ENCODE peak calls at places on chromosomes 3 and 15, in five cellular contexts. One of them, this sample, is unnamed.

GRCh38 chr3:176037636-176038035 is 1159.6 kb downstream of the TBL1XR1 start:
- DNase-seq in stimulated activated CD4-positive, alpha-beta T cell treated with anti-CD3 and anti-CD28 coated beads, Interleukin-2, amount 100 ng/mL, for 4 hours: no peak
- DNase-seq in GM23338: no peak
- DNase-seq in AG10803: no peak
- DNase-seq in activated naive CD8-positive, alpha-beta T cell treated with anti-CD3 and anti-CD28 coated beads, Interleukin-2, amount 50 U/mL, for 24 hours: no peak
- DNase-seq in this sample: no peak

GRCh38 chr3:15682766-15683165 is 81.2 kb downstream of the BTD start:
- DNase-seq in stimulated activated CD4-positive, alpha-beta T cell treated with anti-CD3 and anti-CD28 coated beads, Interleukin-2, amount 100 ng/mL, for 4 hours: no peak
- DNase-seq in GM23338: no peak
- DNase-seq in activated naive CD8-positive, alpha-beta T cell treated with anti-CD3 and anti-CD28 coated beads, Interleukin-2, amount 50 U/mL, for 24 hours: no peak
- DNase-seq in AG10803: peak
- DNase-seq in this sample: no peak

GRCh38 chr3:169390310-169390731 is 273.2 kb downstream of the MECOM start:
- DNase-seq in activated naive CD8-positive, alpha-beta T cell treated with anti-CD3 and anti-CD28 coated beads, Interleukin-2, amount 50 U/mL, for 24 hours: no peak
- DNase-seq in AG10803: peak
- DNase-seq in stimulated activated CD4-positive, alpha-beta T cell treated with anti-CD3 and anti-CD28 coated beads, Interleukin-2, amount 100 ng/mL, for 4 hours: no peak
- DNase-seq in GM23338: peak
- DNase-seq in this sample: no peak

GRCh38 chr3:25423780-25424179 is 4.3 kb upstream of the RARB start:
- DNase-seq in activated naive CD8-positive, alpha-beta T cell treated with anti-CD3 and anti-CD28 coated beads, Interleukin-2, amount 50 U/mL, for 24 hours: no peak
- DNase-seq in AG10803: peak
- DNase-seq in GM23338: no peak
- DNase-seq in stimulated activated CD4-positive, alpha-beta T cell treated with anti-CD3 and anti-CD28 coated beads, Interleukin-2, amount 100 ng/mL, for 4 hours: no peak
- DNase-seq in this sample: no peak

GRCh38 chr3:36132214-36132613 is 248.1 kb upstream of the STAC start:
- DNase-seq in AG10803: no peak
- DNase-seq in activated naive CD8-positive, alpha-beta T cell treated with anti-CD3 and anti-CD28 coated beads, Interleukin-2, amount 50 U/mL, for 24 hours: no peak
- DNase-seq in stimulated activated CD4-positive, alpha-beta T cell treated with anti-CD3 and anti-CD28 coated beads, Interleukin-2, amount 100 ng/mL, for 4 hours: no peak
- DNase-seq in GM23338: peak
- DNase-seq in this sample: peak

GRCh38 chr3:57927916-57928315 is 80.3 kb upstream of the FLNB start:
- DNase-seq in GM23338: no peak
- DNase-seq in AG10803: peak
- DNase-seq in activated naive CD8-positive, alpha-beta T cell treated with anti-CD3 and anti-CD28 coated beads, Interleukin-2, amount 50 U/mL, for 24 hours: no peak
- DNase-seq in stimulated activated CD4-positive, alpha-beta T cell treated with anti-CD3 and anti-CD28 coated beads, Interleukin-2, amount 100 ng/mL, for 4 hours: no peak
- DNase-seq in this sample: no peak

GRCh38 chr15:69082556-69082955 is 68.1 kb downstream of the NOX5 start:
- DNase-seq in GM23338: no peak
- DNase-seq in activated naive CD8-positive, alpha-beta T cell treated with anti-CD3 and anti-CD28 coated beads, Interleukin-2, amount 50 U/mL, for 24 hours: no peak
- DNase-seq in AG10803: no peak
- DNase-seq in stimulated activated CD4-positive, alpha-beta T cell treated with anti-CD3 and anti-CD28 coated beads, Interleukin-2, amount 100 ng/mL, for 4 hours: no peak
- DNase-seq in this sample: no peak

GRCh38 chr15:83516935-83517334 is 69.8 kb downstream of the SH3GL3 start:
- DNase-seq in activated naive CD8-positive, alpha-beta T cell treated with anti-CD3 and anti-CD28 coated beads, Interleukin-2, amount 50 U/mL, for 24 hours: no peak
- DNase-seq in GM23338: no peak
- DNase-seq in stimulated activated CD4-positive, alpha-beta T cell treated with anti-CD3 and anti-CD28 coated beads, Interleukin-2, amount 100 ng/mL, for 4 hours: no peak
- DNase-seq in AG10803: peak
- DNase-seq in this sample: no peak

GRCh38 chr3:154181127-154181691 is 60.0 kb downstream of the ARHGEF26 start:
- DNase-seq in AG10803: no peak
- DNase-seq in GM23338: no peak
- DNase-seq in stimulated activated CD4-positive, alpha-beta T cell treated with anti-CD3 and anti-CD28 coated beads, Interleukin-2, amount 100 ng/mL, for 4 hours: no peak
- DNase-seq in activated naive CD8-positive, alpha-beta T cell treated with anti-CD3 and anti-CD28 coated beads, Interleukin-2, amount 50 U/mL, for 24 hours: no peak
- DNase-seq in this sample: peak

GRCh38 chr15:99110093-99110492 is 5.2 kb downstream of the SYNM start:
- DNase-seq in GM23338: no peak
- DNase-seq in stimulated activated CD4-positive, alpha-beta T cell treated with anti-CD3 and anti-CD28 coated beads, Interleukin-2, amount 100 ng/mL, for 4 hours: no peak
- DNase-seq in AG10803: no peak
- DNase-seq in activated naive CD8-positive, alpha-beta T cell treated with anti-CD3 and anti-CD28 coated beads, Interleukin-2, amount 50 U/mL, for 24 hours: no peak
- DNase-seq in this sample: no peak

GRCh38 chr3:73041537-73041936 is 19.9 kb upstream of the EBLN2 start:
- DNase-seq in AG10803: no peak
- DNase-seq in activated naive CD8-positive, alpha-beta T cell treated with anti-CD3 and anti-CD28 coated beads, Interleukin-2, amount 50 U/mL, for 24 hours: no peak
- DNase-seq in GM23338: no peak
- DNase-seq in stimulated activated CD4-positive, alpha-beta T cell treated with anti-CD3 and anti-CD28 coated beads, Interleukin-2, amount 100 ng/mL, for 4 hours: no peak
- DNase-seq in this sample: no peak

GRCh38 chr3:142027295-142027694 is 122.0 kb downstream of the TFDP2 start:
- DNase-seq in activated naive CD8-positive, alpha-beta T cell treated with anti-CD3 and anti-CD28 coated beads, Interleukin-2, amount 50 U/mL, for 24 hours: no peak
- DNase-seq in GM23338: peak
- DNase-seq in stimulated activated CD4-positive, alpha-beta T cell treated with anti-CD3 and anti-CD28 coated beads, Interleukin-2, amount 100 ng/mL, for 4 hours: no peak
- DNase-seq in AG10803: no peak
- DNase-seq in this sample: no peak

GRCh38 chr3:159472611-159473010 is 516.0 kb upstream of the IL12A start:
- DNase-seq in stimulated activated CD4-positive, alpha-beta T cell treated with anti-CD3 and anti-CD28 coated beads, Interleukin-2, amount 100 ng/mL, for 4 hours: no peak
- DNase-seq in activated naive CD8-positive, alpha-beta T cell treated with anti-CD3 and anti-CD28 coated beads, Interleukin-2, amount 50 U/mL, for 24 hours: no peak
- DNase-seq in AG10803: no peak
- DNase-seq in GM23338: no peak
- DNase-seq in this sample: no peak

GRCh38 chr3:39990532-39990931 is 181.1 kb downstream of the MYRIP start:
- DNase-seq in stimulated activated CD4-positive, alpha-beta T cell treated with anti-CD3 and anti-CD28 coated beads, Interleukin-2, amount 100 ng/mL, for 4 hours: no peak
- DNase-seq in GM23338: peak
- DNase-seq in AG10803: peak
- DNase-seq in activated naive CD8-positive, alpha-beta T cell treated with anti-CD3 and anti-CD28 coated beads, Interleukin-2, amount 50 U/mL, for 24 hours: peak
- DNase-seq in this sample: peak

GRCh38 chr3:63595221-63595620 is 57.3 kb upstream of the SNTN start:
- DNase-seq in GM23338: no peak
- DNase-seq in AG10803: no peak
- DNase-seq in stimulated activated CD4-positive, alpha-beta T cell treated with anti-CD3 and anti-CD28 coated beads, Interleukin-2, amount 100 ng/mL, for 4 hours: no peak
- DNase-seq in activated naive CD8-positive, alpha-beta T cell treated with anti-CD3 and anti-CD28 coated beads, Interleukin-2, amount 50 U/mL, for 24 hours: no peak
- DNase-seq in this sample: no peak

GRCh38 chr15:73959012-73959581 is 32.8 kb downstream of the LOXL1 start:
- DNase-seq in activated naive CD8-positive, alpha-beta T cell treated with anti-CD3 and anti-CD28 coated beads, Interleukin-2, amount 50 U/mL, for 24 hours: no peak
- DNase-seq in AG10803: peak
- DNase-seq in GM23338: no peak
- DNase-seq in stimulated activated CD4-positive, alpha-beta T cell treated with anti-CD3 and anti-CD28 coated beads, Interleukin-2, amount 100 ng/mL, for 4 hours: no peak
- DNase-seq in this sample: no peak

GRCh38 chr15:75809986-75810750 is 33.1 kb upstream of the UBE2Q2 start:
- DNase-seq in AG10803: peak
- DNase-seq in GM23338: peak
- DNase-seq in stimulated activated CD4-positive, alpha-beta T cell treated with anti-CD3 and anti-CD28 coated beads, Interleukin-2, amount 100 ng/mL, for 4 hours: no peak
- DNase-seq in activated naive CD8-positive, alpha-beta T cell treated with anti-CD3 and anti-CD28 coated beads, Interleukin-2, amount 50 U/mL, for 24 hours: peak
- DNase-seq in this sample: peak

GRCh38 chr3:151869186-151869585 is 4.3 kb upstream of the SUCNR1 start:
- DNase-seq in activated naive CD8-positive, alpha-beta T cell treated with anti-CD3 and anti-CD28 coated beads, Interleukin-2, amount 50 U/mL, for 24 hours: no peak
- DNase-seq in stimulated activated CD4-positive, alpha-beta T cell treated with anti-CD3 and anti-CD28 coated beads, Interleukin-2, amount 100 ng/mL, for 4 hours: no peak
- DNase-seq in GM23338: no peak
- DNase-seq in AG10803: no peak
- DNase-seq in this sample: no peak

GRCh38 chr15:34927726-34928125 is 41.8 kb downstream of the AQR start:
- DNase-seq in activated naive CD8-positive, alpha-beta T cell treated with anti-CD3 and anti-CD28 coated beads, Interleukin-2, amount 50 U/mL, for 24 hours: no peak
- DNase-seq in GM23338: peak
- DNase-seq in stimulated activated CD4-positive, alpha-beta T cell treated with anti-CD3 and anti-CD28 coated beads, Interleukin-2, amount 100 ng/mL, for 4 hours: no peak
- DNase-seq in AG10803: no peak
- DNase-seq in this sample: no peak

GRCh38 chr3:195863121-195864061 is 45.0 kb downstream of the TNK2 start:
- DNase-seq in stimulated activated CD4-positive, alpha-beta T cell treated with anti-CD3 and anti-CD28 coated beads, Interleukin-2, amount 100 ng/mL, for 4 hours: peak
- DNase-seq in GM23338: peak
- DNase-seq in AG10803: peak
- DNase-seq in activated naive CD8-positive, alpha-beta T cell treated with anti-CD3 and anti-CD28 coated beads, Interleukin-2, amount 50 U/mL, for 24 hours: peak
- DNase-seq in this sample: peak

GRCh38 chr3:27043328-27043956 is 325.7 kb downstream of the NEK10 start:
- DNase-seq in GM23338: peak
- DNase-seq in stimulated activated CD4-positive, alpha-beta T cell treated with anti-CD3 and anti-CD28 coated beads, Interleukin-2, amount 100 ng/mL, for 4 hours: no peak
- DNase-seq in activated naive CD8-positive, alpha-beta T cell treated with anti-CD3 and anti-CD28 coated beads, Interleukin-2, amount 50 U/mL, for 24 hours: no peak
- DNase-seq in AG10803: no peak
- DNase-seq in this sample: no peak

GRCh38 chr3:8539419-8539818 is 37.8 kb downstream of the LMCD1 start:
- DNase-seq in stimulated activated CD4-positive, alpha-beta T cell treated with anti-CD3 and anti-CD28 coated beads, Interleukin-2, amount 100 ng/mL, for 4 hours: no peak
- DNase-seq in GM23338: no peak
- DNase-seq in activated naive CD8-positive, alpha-beta T cell treated with anti-CD3 and anti-CD28 coated beads, Interleukin-2, amount 50 U/mL, for 24 hours: no peak
- DNase-seq in AG10803: peak
- DNase-seq in this sample: no peak